ENCODE peak calls at places on chromosomes 6 and 20, in seven cellular contexts. U, L, K, O, H, V and X are unnamed samples.

GRCh38 chr20:2006452-2007381 is 12.9 kb upstream of the PDYN start:
- DNase-seq in U (peak; percentile 51), L (no peak), K (peak; percentile 30), O (peak; percentile 16), H (no peak), V (peak; percentile 52), X (no peak)

GRCh38 chr6:34834789-34835518 is 43.1 kb downstream of the BLTP3A start:
- DNase-seq in U (no peak), L (no peak), K (peak; percentile 72), O (peak; percentile 65), H (no peak), V (no peak), X (no peak)

GRCh38 chr20:20702330-20703245 is 9.9 kb downstream of the RALGAPA2 start:
- DNase-seq in U (no peak), L (no peak), K (no peak), O (no peak), H (no peak), V (no peak), X (no peak)

GRCh38 chr6:155349129-155349528 is 34.8 kb upstream of the TFB1M start:
- DNase-seq in U (no peak), L (no peak), K (peak; percentile 67), O (peak; percentile 34), H (no peak), V (no peak), X (no peak)

GRCh38 chr6:35343835-35344550 is 1.6 kb downstream of the PPARD start:
- DNase-seq in U (no peak), L (no peak), K (no peak), O (no peak), H (no peak), V (no peak), X (no peak)

GRCh38 chr6:78909391-78909790 is 42.0 kb downstream of the IRAK1BP1 start:
- DNase-seq in U (peak; percentile 72), L (no peak), K (peak; percentile 53), O (peak; percentile 13), H (no peak), V (no peak), X (no peak)

GRCh38 chr20:9228774-9229450 is 160.0 kb downstream of the PLCB4 start:
- DNase-seq in U (peak; percentile 8), L (no peak), K (no peak), O (no peak), H (no peak), V (no peak), X (no peak)

GRCh38 chr6:28758818-28759235 is 165.0 kb downstream of the TRIM27 start:
- DNase-seq in U (no peak), L (no peak), K (no peak), O (no peak), H (no peak), V (no peak), X (no peak)

GRCh38 chr20:62018437-62019143 is 47.1 kb downstream of the TAF4 start:
- DNase-seq in U (no peak), L (no peak), K (no peak), O (no peak), H (no peak), V (no peak), X (no peak)

GRCh38 chr20:2421247-2421646 is 40.5 kb downstream of the TGM6 start:
- DNase-seq in U (peak; percentile 1), L (no peak), K (no peak), O (no peak), H (no peak), V (no peak), X (no peak)

GRCh38 chr6:33797635-33798342 is 6.0 kb downstream of the MLN start:
- DNase-seq in U (no peak), L (no peak), K (no peak), O (no peak), H (no peak), V (no peak), X (no peak)

GRCh38 chr20:58228484-58229197 is at the start of gene ANKRD60:
- DNase-seq in U (peak; percentile 46), L (no peak), K (peak; percentile 73), O (peak; percentile 65), H (no peak), V (peak; percentile 61), X (no peak)

GRCh38 chr20:63216849-63217471 is 1.0 kb upstream of the YTHDF1 start:
- DNase-seq in U (no peak), L (no peak), K (no peak), O (no peak), H (no peak), V (no peak), X (peak; percentile 23)

GRCh38 chr6:84052204-84052882 is 18.8 kb downstream of the MRAP2 start:
- DNase-seq in U (peak; percentile 34), L (peak; percentile 69), K (peak; percentile 50), O (peak; percentile 71), H (peak; percentile 35), V (peak; percentile 90), X (no peak)

GRCh38 chr6:31617010-31617409 is 2.0 kb downstream of the AIF1 start:
- DNase-seq in U (no peak), L (no peak), K (no peak), O (no peak), H (no peak), V (no peak), X (no peak)

GRCh38 chr6:135534773-135535380 is 37.3 kb upstream of the AHI1 start:
- DNase-seq in U (no peak), L (no peak), K (peak; percentile 50), O (peak; percentile 74), H (no peak), V (no peak), X (no peak)

GRCh38 chr20:16098890-16099639 is 474.2 kb downstream of the KIF16B start:
- DNase-seq in U (peak; percentile 6), L (no peak), K (no peak), O (no peak), H (no peak), V (no peak), X (no peak)

GRCh38 chr20:20237093-20237959 is 130.6 kb upstream of the INSM1 start:
- DNase-seq in U (peak; percentile 34), L (no peak), K (peak; percentile 14), O (peak; percentile 21), H (no peak), V (peak; percentile 75), X (peak; percentile 19)

GRCh38 chr20:51734876-51735499 is 33.2 kb downstream of the ATP9A start:
- DNase-seq in U (no peak), L (no peak), K (no peak), O (no peak), H (no peak), V (no peak), X (no peak)

GRCh38 chr20:5797843-5798462 is 47.8 kb downstream of the SHLD1 start:
- DNase-seq in U (no peak), L (no peak), K (no peak), O (no peak), H (no peak), V (no peak), X (no peak)

GRCh38 chr20:41154436-41155176 is 17.3 kb downstream of the PLCG1 start:
- DNase-seq in U (no peak), L (no peak), K (no peak), O (no peak), H (no peak), V (no peak), X (no peak)

GRCh38 chr6:134864558-134864957 is 85.3 kb downstream of the ALDH8A1 start:
- DNase-seq in U (no peak), L (no peak), K (no peak), O (no peak), H (no peak), V (no peak), X (no peak)

GRCh38 chr20:1150218-1150617 is 31.8 kb downstream of the PSMF1 start:
- DNase-seq in U (peak; percentile 6), L (no peak), K (peak; percentile 31), O (no peak), H (no peak), V (no peak), X (no peak)

GRCh38 chr6:36296240-36296639 is 26.4 kb downstream of the PNPLA1 start:
- DNase-seq in U (no peak), L (no peak), K (peak; percentile 4), O (no peak), H (no peak), V (no peak), X (no peak)

GRCh38 chr6:76420094-76420493 is 347.6 kb upstream of the IMPG1 start:
- DNase-seq in U (no peak), L (no peak), K (no peak), O (no peak), H (no peak), V (no peak), X (no peak)

GRCh38 chr6:129679250-129679649 is 30.7 kb downstream of the ARHGAP18 start:
- DNase-seq in U (no peak), L (no peak), K (peak; percentile 50), O (no peak), H (no peak), V (no peak), X (no peak)

GRCh38 chr20:53739799-53740785 is 146.5 kb upstream of the ZNF217 start:
- DNase-seq in U (peak; percentile 58), L (no peak), K (peak; percentile 44), O (no peak), H (no peak), V (peak; percentile 3), X (no peak)
- H3K4me3 ChIP-seq in U (peak overlapping the region; percentile 20), L (peak overlapping the region; percentile 34), K (peak overlapping the region; percentile 44), O (peak overlapping the region; percentile 10), H (no peak overlapping the region), V (no peak overlapping the region), X (peak overlapping the region; percentile 27)

GRCh38 chr6:85135376-85136094 is 314.3 kb upstream of the NT5E start:
- DNase-seq in U (peak; percentile 34), L (no peak), K (no peak), O (no peak), H (no peak), V (no peak), X (no peak)
- H3K27ac ChIP-seq in U (no peak overlapping the region), L (no peak overlapping the region), K (no peak overlapping the region), O (no peak overlapping the region), H (no peak overlapping the region), V (no peak overlapping the region), X (no peak overlapping the region)

DNA sequence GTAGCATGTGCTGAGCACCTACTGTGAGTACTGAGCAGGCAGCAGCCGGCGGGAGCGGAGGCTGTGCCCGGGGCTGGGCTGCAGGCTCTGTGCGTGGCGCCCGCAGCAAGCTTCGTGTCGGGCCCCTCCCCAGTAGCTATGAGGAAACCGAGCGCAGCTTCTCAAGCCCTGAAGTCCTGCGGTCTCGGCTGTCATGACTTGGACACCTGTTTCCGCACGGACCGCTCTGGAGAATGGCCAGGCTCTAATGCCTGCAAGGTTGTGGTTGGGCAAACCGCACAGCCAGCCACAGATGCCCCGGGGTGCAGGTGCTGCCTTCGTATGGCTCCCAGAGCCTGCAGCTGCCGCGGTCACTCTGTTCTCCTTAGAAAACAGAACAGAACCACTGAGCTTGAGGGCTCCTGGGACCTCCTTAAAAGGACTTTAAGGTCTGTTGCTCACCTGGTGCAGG is 33.7 kb downstream of the PYGB start:
- DNase-seq in U (no peak), L (peak; percentile 13), K (no peak), O (no peak), H (peak; percentile 36), V (no peak), X (peak; percentile 13)
- H3K4me3 ChIP-seq in U (no peak overlapping the region), L (no peak overlapping the region), K (no peak overlapping the region), O (no peak overlapping the region), H (no peak overlapping the region), V (no peak overlapping the region), X (no peak overlapping the region)

DNA sequence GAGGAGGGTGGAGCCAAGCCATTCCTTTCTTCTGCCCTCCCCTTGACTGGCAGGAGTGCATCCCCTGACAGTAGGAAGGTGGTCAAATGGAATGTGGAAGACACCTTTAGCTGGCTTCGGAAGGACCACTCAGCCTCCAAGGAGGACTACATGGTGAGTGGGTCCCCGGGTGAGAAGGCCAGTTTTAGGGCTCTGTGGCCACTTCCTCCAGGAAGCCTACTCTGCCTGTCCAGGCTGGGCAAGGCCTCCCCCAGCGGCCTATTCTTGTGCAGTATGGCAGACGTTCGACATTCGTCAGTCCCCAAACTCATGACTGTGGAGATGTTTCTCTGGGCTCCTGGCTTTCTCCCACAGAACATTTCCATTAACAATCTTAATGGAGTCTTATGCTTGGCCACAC is 9.1 kb downstream of the PCIF1 start:
- DNase-seq in U (no peak), L (no peak), K (no peak), O (no peak), H (no peak), V (no peak), X (no peak)
- H3K27ac ChIP-seq in U (no peak overlapping the region), L (no peak overlapping the region), K (no peak overlapping the region), O (no peak overlapping the region), H (no peak overlapping the region), V (no peak overlapping the region), X (no peak overlapping the region)